ENCODE peak calls at places on chromosomes 3 and 15, in seven cellular contexts. C is brain microvascular endothelial cell, M is IMR-90, O is breast epithelium, K is astrocyte of the spinal cord, R is PC-9, H is RWPE2. Y is an unnamed sample.

GRCh38 chr15:92886229-92886628 is 13.9 kb upstream of the CHD2 start:
- DNase-seq in O (no peak), H (no peak), K (peak; percentile 32), R (no peak), M (no peak), C (no peak), Y (no peak)

GRCh38 chr3:136189859-136190617 is 6.1 kb downstream of the MSL2 start:
- DNase-seq in K (no peak), R (no peak), O (no peak), M (no peak), H (no peak), C (no peak), Y (no peak)

GRCh38 chr15:34436126-34436955 is 1.3 kb downstream of the GOLGA8A start:
- DNase-seq in H (no peak), C (peak; percentile 6), R (peak; percentile 36), O (no peak), M (no peak), K (peak; percentile 6), Y (no peak)

GRCh38 chr3:112132554-112132953 is 494 bp downstream of the GCSAM start:
- DNase-seq in K (no peak), H (no peak), O (no peak), C (no peak), R (no peak), M (no peak), Y (no peak)

GRCh38 chr15:56617628-56618027 is 115.7 kb downstream of the ZNF280D start:
- DNase-seq in C (no peak), O (no peak), M (no peak), R (no peak), H (no peak), K (no peak), Y (no peak)

GRCh38 chr15:29451201-29451781 is 181.7 kb upstream of the NSMCE3 start:
- DNase-seq in H (peak; percentile 71), C (no peak), M (no peak), R (no peak), K (no peak), O (no peak), Y (no peak)

GRCh38 chr15:81749667-81750360 is 296.0 kb downstream of the MEX3B start:
- DNase-seq in C (no peak), R (no peak), H (no peak), M (no peak), K (no peak), O (no peak), Y (no peak)

GRCh38 chr15:67178569-67179210 is 75.8 kb downstream of the AAGAB start:
- DNase-seq in C (peak; percentile 98), R (peak; percentile 84), O (no peak), H (peak; percentile 81), M (peak; percentile 99), K (peak; percentile 99), Y (peak; percentile 84)

GRCh38 chr3:140216249-140216648 is 281.3 kb downstream of the CLSTN2 start:
- DNase-seq in R (no peak), K (no peak), H (no peak), M (no peak), O (no peak), C (no peak), Y (peak; percentile 6)

GRCh38 chr3:188042466-188042865 is 111.5 kb upstream of the LPP start:
- DNase-seq in M (no peak), C (no peak), O (no peak), R (no peak), K (no peak), H (no peak), Y (no peak)

GRCh38 chr3:66705071-66705470 is 204.2 kb upstream of the LRIG1 start:
- DNase-seq in H (no peak), K (no peak), M (no peak), C (no peak), O (no peak), R (no peak), Y (no peak)

GRCh38 chr3:184336484-184337230 is 743 bp upstream of the FAM131A start:
- DNase-seq in O (no peak), C (no peak), K (peak; percentile 69), M (peak; percentile 65), R (peak; percentile 56), H (no peak), Y (peak; percentile 67)

GRCh38 chr3:79109758-79110157 is 658.0 kb downstream of the ROBO1 start:
- DNase-seq in R (no peak), O (no peak), M (no peak), H (no peak), K (no peak), C (no peak), Y (no peak)

GRCh38 chr3:136982520-136983138 is 24.8 kb downstream of the IL20RB start:
- DNase-seq in H (no peak), O (no peak), M (no peak), R (no peak), K (no peak), C (no peak), Y (no peak)

GRCh38 chr3:159146856-159147255 is 345.0 kb downstream of the MFSD1 start:
- DNase-seq in O (no peak), M (no peak), R (no peak), K (no peak), H (no peak), C (no peak), Y (no peak)

GRCh38 chr15:63509056-63509696 is 4.8 kb downstream of the USP3 start:
- DNase-seq in O (no peak), R (no peak), H (no peak), K (no peak), M (no peak), C (no peak), Y (no peak)

GRCh38 chr15:63510548-63510940 is 6.2 kb downstream of the USP3 start:
- DNase-seq in R (no peak), H (no peak), O (no peak), M (no peak), C (no peak), K (no peak), Y (no peak)

GRCh38 chr15:63512148-63512547 is 7.8 kb downstream of the USP3 start:
- DNase-seq in H (no peak), K (no peak), M (no peak), O (no peak), C (no peak), R (no peak), Y (no peak)

GRCh38 chr15:63507878-63508818 is 3.8 kb downstream of the USP3 start:
- DNase-seq in O (no peak), M (no peak), H (no peak), R (no peak), C (no peak), K (no peak), Y (no peak)

DNA sequence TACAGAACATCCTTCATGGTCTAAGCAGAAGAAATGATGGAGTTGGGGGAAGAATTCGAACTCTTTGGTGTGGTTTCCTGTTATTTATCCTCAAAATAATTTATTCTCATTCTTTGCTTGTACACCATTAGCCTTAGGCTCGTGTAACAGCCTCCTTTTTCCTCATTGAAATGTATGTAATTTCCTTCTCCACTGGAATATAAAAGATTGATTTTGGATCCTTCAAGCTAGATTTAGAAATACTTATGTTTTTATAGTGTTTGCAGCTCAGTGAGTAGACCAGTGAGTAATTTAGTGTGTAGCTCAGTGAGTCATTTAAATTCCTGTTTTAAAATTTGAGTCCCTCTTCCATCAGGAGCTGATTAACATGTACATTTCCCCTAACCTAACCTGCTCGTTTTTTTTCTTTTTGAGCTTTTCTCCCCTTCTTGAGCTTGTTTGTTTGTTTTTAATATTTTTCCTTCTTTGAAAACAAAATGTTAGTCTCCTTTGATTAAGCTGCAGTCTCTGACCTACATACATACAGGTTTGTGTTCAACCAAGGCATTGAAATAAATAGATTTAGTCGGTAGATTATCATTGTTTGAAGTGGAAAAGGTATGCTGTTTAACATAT is 5.6 kb downstream of the USP3 start:
- DNase-seq in O (no peak), H (no peak), K (peak; percentile 75), R (peak; percentile 76), M (peak; percentile 83), C (no peak), Y (peak; percentile 73)
- H3K4me3 ChIP-seq in O (no peak overlapping the region), H (no peak overlapping the region), K (no peak overlapping the region), R (peak overlapping the region; percentile 47), M (no peak overlapping the region), C (no peak overlapping the region), Y (no peak overlapping the region)

GRCh38 chr3:155908605-155909004 is 38.2 kb downstream of the GMPS start:
- DNase-seq in O (no peak), M (no peak), R (no peak), K (no peak), H (no peak), C (no peak), Y (no peak)
- TF ChIP-seq CTCF in O (no peak), M (no peak), R (no peak), K (no peak), H (no peak), C (no peak), Y (no peak)

GRCh38 chr3:142964150-142964498 is 650 bp upstream of the PAQR9 start:
- DNase-seq in H (no peak), K (peak; percentile 15), C (no peak), R (no peak), M (peak; percentile 4), O (no peak), Y (no peak)
- H3K4me3 ChIP-seq in H (peak overlapping the region; percentile 49), K (peak overlapping the region; percentile 49), C (peak overlapping the region; percentile 56), R (no peak overlapping the region), M (peak overlapping the region; percentile 20), O (peak overlapping the region; percentile 47), Y (peak overlapping the region; percentile 35)

GRCh38 chr15:100727291-100727851 is 125.0 kb downstream of the ASB7 start:
- DNase-seq in O (peak; percentile 31), R (no peak), C (no peak), K (no peak), M (no peak), H (peak; percentile 84), Y (peak; percentile 98)

GRCh38 chr15:100729461-100729860 is 127.1 kb downstream of the ASB7 start:
- DNase-seq in C (no peak), O (no peak), K (no peak), R (no peak), H (no peak), M (no peak), Y (no peak)

GRCh38 chr15:100726426-100727190 is 124.2 kb downstream of the ASB7 start:
- DNase-seq in M (peak; percentile 74), K (peak; percentile 57), O (peak; percentile 43), R (no peak), C (no peak), H (peak; percentile 70), Y (peak; percentile 90)

GRCh38 chr15:100730129-100730528 is 127.7 kb downstream of the ASB7 start:
- DNase-seq in O (peak; percentile 34), K (no peak), R (no peak), M (no peak), C (no peak), H (no peak), Y (no peak)

DNA sequence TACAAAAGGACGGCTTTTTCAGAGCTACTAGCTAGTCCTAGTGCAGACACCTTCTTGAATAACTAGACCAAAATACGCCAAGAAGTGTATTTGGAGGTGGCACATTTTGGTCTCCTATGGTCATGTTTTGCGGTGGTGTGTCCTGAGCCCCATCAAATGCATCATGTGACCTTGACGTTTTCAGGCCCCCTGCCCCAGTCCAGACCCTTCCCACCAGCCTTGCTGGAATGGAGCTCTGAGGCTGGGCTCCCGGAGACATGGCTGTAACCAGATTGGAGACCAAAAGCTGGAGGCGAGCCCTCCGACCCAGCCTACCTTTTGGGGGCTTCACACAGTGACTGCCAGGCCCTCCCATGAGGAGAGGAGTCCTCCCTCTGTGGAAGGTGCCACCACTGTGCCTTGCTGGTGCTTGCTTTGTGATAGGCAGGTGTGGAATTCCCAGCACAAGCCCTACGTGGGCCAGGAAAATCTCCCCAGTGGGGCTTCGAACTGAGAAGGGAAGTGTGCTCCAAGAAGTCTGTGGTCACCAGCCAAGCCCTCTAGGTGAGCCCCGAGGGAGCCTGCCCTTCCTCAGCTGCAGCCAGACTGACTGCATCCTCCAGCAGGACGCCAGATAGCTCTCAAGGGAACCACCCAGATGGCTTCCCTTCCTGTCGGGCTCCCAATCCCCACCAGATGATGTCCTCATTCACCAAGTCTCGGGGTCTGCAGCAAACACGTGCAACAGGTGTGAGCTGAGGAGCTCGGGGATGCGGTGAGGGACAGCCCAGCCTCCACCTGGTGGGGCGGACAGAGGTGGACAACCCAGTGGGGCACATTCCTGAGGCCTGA is 126.2 kb downstream of the ASB7 start:
- DNase-seq in R (no peak), O (peak; percentile 47), M (no peak), K (no peak), H (peak; percentile 67), C (no peak), Y (no peak)
- TF ChIP-seq CTCF in R (no peak), O (no peak), M (no peak), K (no peak), H (no peak), C (no peak), Y (no peak)